ENCODE peak calls at places on chromosomes 4 and X, in ten cellular contexts. X is breast epithelium, O is stomach, V is transverse colon, B is HCT116, G is HL-60, U is GM12878, L is sigmoid colon, P is endothelial cell of umbilical vein, Q is upper lobe of left lung. J is an unnamed sample.
A peak's percentile ranks its signal among the peaks of the same experiment; 100 is the strongest.

GRCh38 chr4:76272582-76272981 is 21.1 kb downstream of the FAM47E start:
- DNase-seq in X (no peak), O (no peak), V (no peak), B (no peak), G (peak; percentile 11), U (no peak), L (no peak), P (no peak), Q (no peak), J (no peak)

GRCh38 chr4:101419324-101420135 is 72.2 kb upstream of the PPP3CA start:
- DNase-seq in X (no peak), O (no peak), V (peak; percentile 16), B (no peak), G (no peak), U (peak; percentile 57), L (no peak), P (peak; percentile 94), Q (no peak), J (no peak)

GRCh38 chr4:147463065-147463464 is 17.8 kb upstream of the EDNRA start:
- DNase-seq in X (no peak), O (no peak), V (no peak), B (no peak), G (no peak), U (no peak), L (no peak), P (no peak), Q (no peak), J (no peak)

GRCh38 chr4:26838055-26838842 is 22.4 kb upstream of the STIM2 start:
- DNase-seq in X (no peak), O (no peak), V (no peak), B (no peak), G (no peak), U (no peak), L (no peak), P (peak; percentile 37), Q (no peak), J (no peak)

GRCh38 chr4:169144061-169144600 is 126.6 kb downstream of the SH3RF1 start:
- DNase-seq in X (no peak), O (no peak), V (no peak), B (no peak), G (no peak), U (no peak), L (no peak), P (no peak), Q (no peak), J (no peak)

GRCh38 chr4:48722509-48723446 is 57.3 kb downstream of the FRYL start:
- DNase-seq in X (no peak), O (no peak), V (no peak), B (no peak), G (no peak), U (no peak), L (no peak), P (peak; percentile 83), Q (no peak), J (no peak)

GRCh38 chr4:110637408-110638131 is 14.7 kb upstream of the PITX2 start:
- DNase-seq in X (no peak), O (no peak), V (no peak), B (no peak), G (no peak), U (no peak), L (no peak), P (no peak), Q (peak; percentile 40), J (no peak)

GRCh38 chr4:128528793-128529553 is 241.4 kb upstream of the PGRMC2 start:
- DNase-seq in X (peak; percentile 31), O (no peak), V (no peak), B (peak; percentile 68), G (no peak), U (no peak), L (no peak), P (peak; percentile 88), Q (no peak), J (no peak)

GRCh38 chrX:13845721-13846378 is 29.0 kb upstream of the GPM6B start:
- DNase-seq in X (peak; percentile 82), O (no peak), V (no peak), B (no peak), G (no peak), U (no peak), L (no peak), P (no peak), Q (no peak), J (no peak)
- TF ChIP-seq POLR2AphosphoS5 in X (peak; percentile 45), O (no peak), V (no peak), B (no peak), G (no peak), U (no peak), L (no peak), P (no peak), Q (no peak), J (no peak)

DNA sequence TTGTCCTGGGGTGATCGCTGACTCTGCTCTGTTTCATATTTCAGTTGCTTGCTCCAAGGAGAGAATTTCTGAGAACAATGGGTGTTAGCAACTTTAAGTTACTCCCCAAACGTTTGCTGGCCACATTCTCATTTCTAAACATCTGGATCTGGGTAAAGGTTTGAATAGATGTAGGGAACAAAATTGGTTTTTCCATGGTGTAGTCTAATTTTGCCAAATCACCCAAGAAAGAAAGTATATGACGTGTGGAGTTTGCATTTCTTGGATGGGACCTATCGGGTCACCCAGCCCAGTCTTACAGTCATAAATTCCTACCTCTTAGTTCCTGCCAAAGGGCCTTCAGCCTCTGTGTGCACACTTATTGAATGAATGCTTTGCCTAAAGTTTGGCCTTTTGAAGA is 103.7 kb downstream of the AKAP4 start:
- DNase-seq in X (no peak), O (no peak), V (no peak), B (no peak), G (no peak), U (no peak), L (no peak), P (no peak), Q (no peak), J (no peak)
- TF ChIP-seq CTCF in X (no peak), O (no peak), V (no peak), B (no peak), G (no peak), U (no peak), L (no peak), P (no peak), Q (no peak), J (no peak)

GRCh38 chr4:38129452-38129830 is 169.2 kb downstream of the PTTG2 start:
- DNase-seq in X (no peak), O (no peak), V (no peak), B (no peak), G (no peak), U (no peak), L (no peak), P (no peak), Q (no peak), J (no peak)

GRCh38 chr4:38130884-38131283 is 170.7 kb downstream of the PTTG2 start:
- DNase-seq in X (no peak), O (no peak), V (no peak), B (no peak), G (no peak), U (no peak), L (no peak), P (no peak), Q (no peak), J (no peak)

GRCh38 chr4:38132843-38133662 is 172.9 kb downstream of the PTTG2 start:
- DNase-seq in X (no peak), O (no peak), V (peak; percentile 54), B (no peak), G (no peak), U (peak; percentile 17), L (no peak), P (no peak), Q (no peak), J (no peak)

GRCh38 chr4:38132140-38132673 is 172.0 kb downstream of the PTTG2 start:
- DNase-seq in X (peak; percentile 26), O (no peak), V (peak; percentile 59), B (no peak), G (no peak), U (peak; percentile 100), L (peak; percentile 89), P (peak; percentile 92), Q (no peak), J (peak; percentile 75)

DNA sequence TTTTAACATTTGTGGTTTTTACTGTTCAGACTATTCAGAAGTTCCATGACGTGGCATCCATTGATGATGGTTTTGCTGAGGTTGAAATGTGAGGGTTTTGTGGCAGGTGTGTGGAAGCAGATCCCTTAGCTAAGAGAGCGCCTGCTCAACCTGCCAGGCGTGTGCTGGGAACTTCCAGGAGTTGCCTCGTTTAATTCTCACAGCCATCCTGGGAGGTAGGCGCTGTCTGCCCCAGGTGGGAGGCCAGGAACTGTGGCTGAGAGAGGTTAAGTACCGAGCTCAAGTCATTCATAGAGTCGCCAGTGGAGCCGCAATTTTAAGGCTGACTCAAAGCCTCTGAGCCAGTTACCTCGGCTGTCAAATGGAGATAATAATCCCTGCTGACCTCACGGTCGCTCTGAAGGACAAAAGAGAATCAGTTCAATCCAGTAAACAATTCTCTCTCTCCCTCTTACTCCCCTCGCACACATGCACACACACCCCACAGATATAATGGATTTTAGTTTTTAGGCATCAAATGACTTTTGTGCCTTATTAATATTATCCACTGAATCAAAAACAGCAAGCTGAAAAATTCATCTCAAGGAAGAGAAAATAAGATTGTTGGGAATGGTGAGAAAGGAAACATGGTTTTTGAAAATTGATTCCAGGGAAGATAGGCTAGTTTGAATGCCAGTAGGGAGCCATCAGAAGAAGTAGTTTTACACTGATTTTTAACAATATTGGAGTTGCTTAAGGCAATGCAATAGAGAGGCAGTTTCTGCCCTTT is 171.4 kb downstream of the PTTG2 start:
- DNase-seq in X (no peak), O (no peak), V (peak; percentile 23), B (no peak), G (no peak), U (peak; percentile 84), L (no peak), P (peak; percentile 31), Q (no peak), J (no peak)
- TF ChIP-seq POLR2AphosphoS5 in X (no peak), O (no peak), V (no peak), B (no peak), G (no peak), U (peak; percentile 77), L (peak; percentile 29), P (no peak), Q (no peak), J (no peak)

GRCh38 chr4:33722254-33722653 is 2522.1 kb downstream of the ARAP2 start:
- DNase-seq in X (no peak), O (no peak), V (no peak), B (no peak), G (no peak), U (no peak), L (no peak), P (no peak), Q (no peak), J (no peak)

GRCh38 chr4:33724685-33725084 is 2519.6 kb downstream of the ARAP2 start:
- DNase-seq in X (no peak), O (no peak), V (no peak), B (no peak), G (no peak), U (no peak), L (no peak), P (no peak), Q (no peak), J (no peak)

GRCh38 chr4:33725861-33726260 is 2518.5 kb downstream of the ARAP2 start:
- DNase-seq in X (no peak), O (no peak), V (no peak), B (no peak), G (no peak), U (no peak), L (no peak), P (no peak), Q (no peak), J (no peak)

DNA sequence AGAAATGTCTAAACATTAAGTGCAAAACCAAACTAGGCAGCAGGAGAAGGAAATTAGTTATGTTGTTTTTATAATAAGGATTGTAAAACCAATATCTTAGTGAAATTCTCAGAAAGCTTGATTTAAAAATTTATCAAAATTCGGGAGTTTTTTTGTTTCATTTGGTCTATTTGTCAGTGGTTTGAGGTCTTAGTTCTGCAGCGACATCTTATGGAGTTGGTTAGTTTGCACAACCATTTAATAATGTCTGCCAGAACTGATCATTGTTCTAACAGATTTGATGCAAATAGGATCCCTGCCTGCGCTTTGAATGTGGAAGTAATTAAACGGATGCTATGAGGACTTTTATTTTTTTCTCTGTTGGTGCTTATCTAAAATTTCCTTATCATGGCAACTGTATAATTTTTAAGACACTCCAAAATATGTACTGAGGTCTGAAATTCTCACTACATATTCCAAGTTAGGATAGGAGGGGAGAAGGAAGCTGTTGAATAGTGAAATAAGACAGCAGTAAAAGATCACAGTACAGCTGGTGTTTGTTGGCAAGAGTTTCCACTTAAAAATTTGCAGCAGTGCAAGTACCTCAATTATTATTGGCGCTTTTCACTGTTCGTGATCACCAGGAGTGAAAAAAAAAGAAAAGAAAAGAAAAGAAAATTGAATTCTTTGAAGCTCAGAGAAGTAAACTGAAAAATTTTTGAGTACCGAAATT is 2521.4 kb downstream of the ARAP2 start:
- DNase-seq in X (no peak), O (no peak), V (no peak), B (no peak), G (no peak), U (no peak), L (no peak), P (no peak), Q (no peak), J (no peak)
- TF ChIP-seq CTCF in X (no peak), O (no peak), V (no peak), B (no peak), G (no peak), U (no peak), L (no peak), P (no peak), Q (no peak), J (no peak)